ENCODE peak calls at places on chromosomes 5 and 9, in eight cellular contexts. M is activated T-cell treated with anti-CD3 and anti-CD28 coated beads, Interleukin-2, amount 50 U/mL, for 72 hours; C is Panc1; R is lower lobe of right lung; H is stimulated activated naive CD8-positive, alpha-beta T cell treated with anti-CD3 and anti-CD28 coated beads, Interleukin-15, amount 100 ng/mL, for 72 hours; T is left lung; B is CD4-positive, alpha-beta T cell; K is stimulated activated memory B cell treated with anti-CD40 and anti-IgM and Interleukin-4, amounts not matched to agents 10 μg/mL and 1 μg/mL and 100 μg/mL, for 72 hours. E is an unnamed sample.

GRCh38 chr5:110268283-110268682 is 458.2 kb downstream of the TMEM232 start:
- ATAC-seq in B (no peak), C (no peak), R (no peak), T (no peak), K (no peak), H (no peak), M (no peak), E (no peak)

GRCh38 chr5:139752506-139753350 is 42.9 kb upstream of the PSD2 start:
- ATAC-seq in M (peak), K (no peak), H (no peak), T (no peak), C (no peak), B (no peak), R (no peak), E (no peak)

GRCh38 chr9:127132921-127133647 is 10.6 kb upstream of the ANGPTL2 start:
- ATAC-seq in B (no peak), K (no peak), R (peak), C (peak), H (no peak), M (no peak), T (peak), E (no peak)

GRCh38 chr5:122180863-122181519 is 51.6 kb downstream of the ZNF474 start:
- ATAC-seq in K (no peak), T (peak), M (peak), R (no peak), B (no peak), C (no peak), H (no peak), E (peak)

GRCh38 chr5:150413176-150413901 is 629 bp upstream of the CD74 start:
- ATAC-seq in H (no peak), R (no peak), C (no peak), K (no peak), M (no peak), B (peak), T (no peak), E (no peak)

GRCh38 chr9:131264231-131264630 is 12.1 kb downstream of the FAM78A start:
- ATAC-seq in H (peak), T (no peak), R (no peak), M (peak), B (peak), K (no peak), C (no peak), E (no peak)

GRCh38 chr5:82886911-82887310 is 190.3 kb downstream of the TMEM167A start:
- ATAC-seq in K (no peak), B (no peak), H (no peak), C (no peak), M (no peak), T (no peak), R (no peak), E (no peak)

GRCh38 chr9:137055385-137056364 is 1.8 kb upstream of the ENTPD2 start:
- ATAC-seq in C (peak), K (no peak), H (peak), T (peak), B (no peak), M (no peak), R (peak), E (peak)

GRCh38 chr9:129458663-129459549 is 162.0 kb downstream of the C9orf50 start:
- ATAC-seq in K (peak), C (peak), T (peak), M (peak), B (no peak), H (peak), R (peak), E (peak)

GRCh38 chr5:1140818-1141189 is 28.9 kb upstream of the SLC12A7 start:
- ATAC-seq in R (no peak), B (no peak), C (peak), H (no peak), T (no peak), K (no peak), M (no peak), E (peak)

GRCh38 chr5:180119031-180119885 is 47.7 kb upstream of the RNF130 start:
- ATAC-seq in C (no peak), R (no peak), M (no peak), K (peak), B (no peak), H (peak), T (no peak), E (no peak)

GRCh38 chr5:141521244-141521781 is 32.4 kb downstream of the PCDHGC5 start:
- ATAC-seq in R (peak), M (peak), K (no peak), B (no peak), C (peak), H (peak), T (peak), E (peak)

E was measured in gastroesophageal sphincter.